ENCODE peak calls at places on chromosomes 5 and 9, in seven cellular contexts. P is testis, Z is ovary, L is stomach, V is heart left ventricle, E is spleen, F is esophagus squamous epithelium. M is an unnamed sample. For H3K36me3, the result is how much of the 10 kb centered on the place peaks cover.

GRCh38 chr5:133778636-133779035 is 166.3 kb upstream of the FSTL4 start:
- DNase-seq in V (no peak), P (no peak), F (no peak), L (no peak), E (no peak), Z (no peak), M (no peak)

GRCh38 chr5:35214051-35214450 is 16.2 kb downstream of the PRLR start:
- DNase-seq in V (no peak), E (no peak), Z (no peak), F (no peak), L (no peak), P (no peak), M (no peak)

GRCh38 chr5:134436523-134437339 is 25.1 kb upstream of the CDKN2AIPNL start:
- DNase-seq in V (peak), F (peak), L (peak), Z (no peak), P (peak), E (peak), M (peak)

GRCh38 chr5:130323804-130324454 is 419.7 kb downstream of the CHSY3 start:
- DNase-seq in P (no peak), L (no peak), F (no peak), V (no peak), Z (no peak), E (no peak), M (no peak)

GRCh38 chr5:16806691-16807433 is 129.2 kb downstream of the MYO10 start:
- DNase-seq in L (no peak), Z (no peak), P (peak), V (no peak), F (no peak), E (no peak), M (no peak)

GRCh38 chr9:112084334-112084733 is 90.8 kb downstream of the SUSD1 start:
- DNase-seq in E (no peak), F (no peak), Z (no peak), P (no peak), V (no peak), L (no peak), M (no peak)

GRCh38 chr5:159393854-159394274 is 63.6 kb upstream of the IL12B start:
- DNase-seq in V (no peak), L (no peak), F (no peak), E (no peak), P (no peak), Z (no peak), M (no peak)

GRCh38 chr5:41856644-41857491 is 13.4 kb downstream of the OXCT1 start:
- DNase-seq in L (no peak), Z (no peak), F (no peak), V (no peak), P (peak), E (no peak), M (peak)

GRCh38 chr9:74496819-74497749 is at the start of gene RORB:
- DNase-seq in P (peak), F (no peak), E (peak), L (peak), V (peak), Z (peak), M (peak)

GRCh38 chr9:91376239-91376638 is 14.5 kb upstream of the AUH start:
- DNase-seq in L (no peak), E (no peak), F (no peak), Z (no peak), V (no peak), P (no peak), M (no peak)

GRCh38 chr5:66149950-66150349 is 5.8 kb downstream of the SREK1 start:
- DNase-seq in L (no peak), F (no peak), P (no peak), Z (no peak), E (no peak), V (no peak), M (no peak)

GRCh38 chr5:30626557-30626956 is 566.9 kb upstream of the CDH6 start:
- DNase-seq in Z (no peak), P (no peak), L (no peak), E (no peak), V (no peak), F (no peak), M (no peak)
- H3K36me3 ChIP-seq in Z (under half), P (under half), L (under half), E (under half), V (under half), F (under half), M (under half)

DNA sequence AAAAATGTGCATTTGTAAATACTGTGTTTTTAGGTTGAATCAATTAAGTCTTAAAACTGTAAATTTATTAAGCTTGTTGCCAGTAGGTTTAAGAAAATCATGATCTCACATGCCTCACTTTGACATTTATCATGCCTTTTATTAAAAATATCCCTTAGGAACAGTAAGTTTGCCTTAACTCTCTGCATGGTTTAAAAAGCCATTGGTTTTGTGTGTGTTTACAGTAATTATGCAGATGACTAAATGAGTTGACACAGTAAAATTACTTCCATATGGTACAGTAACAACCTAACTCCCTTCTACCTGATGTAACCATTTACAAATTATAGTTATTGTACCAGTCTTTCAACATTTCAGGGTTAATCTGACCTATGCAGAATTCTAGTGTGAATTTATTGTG is 6.5 kb downstream of the RPS6 start:
- DNase-seq in L (no peak), V (no peak), F (no peak), P (no peak), E (no peak), Z (no peak), M (no peak)
- H3K27ac ChIP-seq in L (no peak), V (no peak), F (no peak), P (no peak), E (no peak), Z (no peak), M (no peak)

GRCh38 chr9:136662656-136663310 is at the start of gene EGFL7:
- DNase-seq in E (peak), L (no peak), Z (no peak), F (no peak), V (peak), P (no peak), M (no peak)
- TF ChIP-seq POLR2A in E (peak), L (no peak), Z (no peak), F (peak), V (no peak), P (no peak), M (no peak)

GRCh38 chr5:150065886-150066285 is 20.5 kb downstream of the CSF1R start:
- DNase-seq in Z (peak), F (no peak), V (peak), E (peak), L (no peak), P (no peak), M (no peak)
- H3K36me3 ChIP-seq in Z (under half), F (under half), V (under half), E (under half), L (under half), P (under half), M (under half)

DNA sequence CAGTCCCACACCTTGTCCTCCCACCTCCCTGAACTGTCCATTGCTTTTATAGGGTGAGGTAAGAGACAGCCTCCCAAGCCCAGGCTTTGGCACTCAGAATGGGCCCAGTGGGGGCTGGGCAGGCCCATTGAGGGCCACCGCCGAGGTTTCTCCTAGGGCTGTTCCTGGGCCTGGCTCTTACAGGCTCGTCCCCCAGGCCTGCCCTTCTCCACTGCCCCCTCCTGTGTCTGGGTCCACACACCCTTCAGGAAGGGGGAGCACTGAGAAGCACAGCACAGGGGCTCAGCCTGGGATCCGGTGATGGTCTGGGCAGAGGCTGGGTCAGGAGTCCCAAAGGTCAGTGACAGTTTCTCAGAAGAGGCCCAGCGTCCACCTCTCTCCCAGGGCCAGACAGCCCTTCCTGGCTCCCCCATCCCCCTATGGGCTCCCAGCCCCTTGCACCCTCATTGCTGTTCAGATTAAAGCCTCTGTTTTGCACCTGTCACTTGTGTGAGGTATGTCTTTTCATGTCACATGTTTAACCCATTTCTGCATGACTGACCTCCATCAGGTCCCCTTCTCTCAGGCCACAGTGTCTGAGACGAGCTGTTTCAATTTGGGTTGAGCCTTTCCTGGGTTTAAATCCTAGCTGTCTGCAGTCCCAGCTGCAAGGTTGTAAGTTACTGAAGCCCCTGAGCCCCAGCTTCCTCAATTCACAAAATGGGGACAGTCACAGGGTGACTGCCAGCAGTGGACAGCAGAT is 29.4 kb downstream of the IER5L start:
- DNase-seq in V (no peak), P (no peak), Z (no peak), F (no peak), E (no peak), L (no peak), M (no peak)
- H3K27ac ChIP-seq in V (peak), P (no peak), Z (peak), F (peak), E (peak), L (peak), M (no peak)

DNA sequence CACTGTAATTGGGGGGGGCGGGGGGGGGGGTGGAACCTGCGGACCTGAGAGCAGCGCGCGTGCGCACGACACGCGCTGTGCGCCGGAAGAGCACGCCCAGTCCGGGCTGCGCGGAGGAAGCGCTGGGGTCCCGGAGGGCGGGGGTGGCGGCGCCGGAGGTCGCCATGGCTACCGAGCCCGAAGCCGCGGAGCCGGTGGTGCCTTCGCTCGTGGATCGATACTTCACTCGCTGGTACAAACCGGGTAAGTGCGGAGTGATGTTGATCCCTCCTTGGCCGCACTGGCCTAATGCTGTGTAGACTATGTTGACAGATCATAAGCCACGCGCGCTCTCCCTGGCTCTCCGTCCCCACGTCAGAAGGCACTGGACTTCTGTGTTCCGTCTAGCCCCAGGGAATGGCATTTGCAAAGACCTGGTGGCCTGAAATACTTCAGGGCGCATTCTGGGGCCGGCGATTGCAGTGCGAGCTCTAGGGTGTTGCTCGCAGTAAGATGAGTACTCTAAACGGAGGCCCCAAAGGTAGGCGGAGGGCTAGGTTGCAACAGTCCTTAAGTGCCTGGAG is at the start of gene ABITRAM:
- DNase-seq in V (peak), Z (peak), F (peak), P (peak), E (peak), L (peak), M (peak)
- TF ChIP-seq POLR2A in V (no peak), Z (peak), F (no peak), P (no peak), E (no peak), L (no peak), M (no peak)

GRCh38 chr5:91369480-91369879 is 13.6 kb downstream of the ARRDC3 start:
- DNase-seq in E (no peak), P (no peak), L (no peak), F (no peak), V (no peak), Z (no peak), M (no peak)
- H3K36me3 ChIP-seq in E (half or more), P (under half), L (half or more), F (under half), V (half or more), Z (under half), M (under half)

GRCh38 chr9:136946893-136947891 is 2.1 kb downstream of the C8G start:
- DNase-seq in Z (peak), L (no peak), E (peak), P (no peak), F (no peak), V (peak), M (no peak)
- H3K27ac ChIP-seq in Z (no peak), L (peak), E (peak), P (peak), F (no peak), V (no peak), M (peak)

DNA sequence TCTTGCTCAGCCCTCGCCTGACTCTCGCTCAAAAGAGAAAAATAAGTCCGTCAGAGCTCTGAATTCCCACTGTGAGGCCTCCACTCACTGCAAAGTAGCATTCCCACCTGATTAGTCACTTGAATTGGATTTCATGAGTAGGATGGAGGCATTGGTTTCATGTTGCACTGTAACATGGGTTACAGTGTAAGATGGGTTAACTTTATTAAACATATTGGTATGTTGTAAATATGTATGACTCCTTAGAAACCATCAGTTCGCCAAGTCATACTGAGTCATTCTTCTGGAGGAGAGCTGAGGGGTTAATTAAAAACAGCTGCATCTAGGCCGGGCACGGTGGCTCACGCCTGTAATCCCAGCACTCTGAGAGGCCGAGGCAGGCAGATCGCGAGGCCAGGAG is 93.8 kb upstream of the BNC2 start:
- DNase-seq in L (no peak), E (no peak), F (no peak), V (no peak), P (no peak), Z (no peak), M (no peak)
- TF ChIP-seq POLR2A in L (no peak), E (no peak), F (no peak), V (no peak), P (no peak), Z (no peak), M (no peak)

M was measured in body of pancreas.